ENCODE peak calls at places on chromosome 7, in four cellular contexts. One of them, this sample, is unnamed. For H3K9me3, the result is how much of the 10 kb centered on the place peaks cover.

GRCh38 chr7:34564091-34564490 is 93.9 kb upstream of the NPSR1 start:
- DNase-seq in thyroid gland: no peak
- DNase-seq in colonic mucosa: no peak
- DNase-seq in IMR-90: no peak
- DNase-seq in this sample: no peak

GRCh38 chr7:17549406-17549805 is 251.0 kb downstream of the AHR start:
- DNase-seq in thyroid gland: no peak
- DNase-seq in colonic mucosa: no peak
- DNase-seq in IMR-90: no peak
- DNase-seq in this sample: no peak

GRCh38 chr7:26326211-26326610 is 34.5 kb downstream of the SNX10 start:
- DNase-seq in thyroid gland: no peak
- DNase-seq in colonic mucosa: no peak
- DNase-seq in IMR-90: no peak
- DNase-seq in this sample: no peak

GRCh38 chr7:151890355-151891004 is 13.6 kb upstream of the PRKAG2 start:
- DNase-seq in thyroid gland: no peak
- DNase-seq in colonic mucosa: no peak
- DNase-seq in IMR-90: no peak
- DNase-seq in this sample: no peak

GRCh38 chr7:2399848-2400587 is 3.4 kb upstream of the CHST12 start:
- DNase-seq in thyroid gland: peak
- DNase-seq in colonic mucosa: peak
- DNase-seq in IMR-90: peak
- DNase-seq in this sample: no peak

GRCh38 chr7:43302211-43302711 is 189.8 kb downstream of the HECW1 start:
- DNase-seq in thyroid gland: no peak
- DNase-seq in colonic mucosa: no peak
- DNase-seq in IMR-90: peak
- DNase-seq in this sample: no peak

GRCh38 chr7:49635800-49636199 is 137.6 kb upstream of the VWC2 start:
- DNase-seq in thyroid gland: no peak
- DNase-seq in colonic mucosa: no peak
- DNase-seq in IMR-90: no peak
- DNase-seq in this sample: no peak

GRCh38 chr7:45576249-45576929 is 2.2 kb downstream of the ADCY1 start:
- DNase-seq in thyroid gland: no peak
- DNase-seq in colonic mucosa: no peak
- DNase-seq in IMR-90: no peak
- DNase-seq in this sample: no peak

GRCh38 chr7:91759205-91759863 is 121.2 kb downstream of the MTERF1 start:
- DNase-seq in thyroid gland: no peak
- DNase-seq in colonic mucosa: peak
- DNase-seq in IMR-90: no peak
- DNase-seq in this sample: peak

DNA sequence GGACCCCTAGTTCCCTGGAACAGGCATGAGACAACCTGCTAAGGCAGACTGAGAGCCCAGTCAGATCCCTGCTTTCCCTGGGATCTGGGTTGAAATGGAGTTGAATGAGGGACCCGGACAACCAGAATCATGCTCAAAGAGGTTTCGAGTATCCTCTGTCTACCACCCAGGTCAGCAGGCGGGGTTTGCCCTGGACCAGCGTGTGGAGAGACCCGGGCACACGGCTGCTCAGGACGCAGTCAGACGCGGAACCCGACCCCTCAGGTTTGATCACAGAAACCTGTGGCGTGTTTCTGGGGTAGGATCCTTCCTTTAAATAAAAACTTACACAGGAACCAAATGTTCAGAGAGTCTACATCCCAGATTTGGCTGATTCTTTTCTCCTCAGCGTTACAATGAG is 330.6 kb downstream of the PTPRN2 start:
- DNase-seq in thyroid gland: no peak
- DNase-seq in colonic mucosa: no peak
- DNase-seq in IMR-90: no peak
- DNase-seq in this sample: no peak
- H3K9me3 ChIP-seq in thyroid gland: under half
- H3K9me3 ChIP-seq in colonic mucosa: under half
- H3K9me3 ChIP-seq in IMR-90: half or more
- H3K9me3 ChIP-seq in this sample: under half

GRCh38 chr7:5383314-5384098 is 40.1 kb downstream of the TNRC18 start:
- DNase-seq in thyroid gland: no peak
- DNase-seq in colonic mucosa: no peak
- DNase-seq in IMR-90: no peak
- DNase-seq in this sample: no peak

GRCh38 chr7:5384618-5385017 is 39.0 kb downstream of the TNRC18 start:
- DNase-seq in thyroid gland: no peak
- DNase-seq in colonic mucosa: no peak
- DNase-seq in IMR-90: no peak
- DNase-seq in this sample: no peak

GRCh38 chr7:5381211-5381772 is 42.3 kb downstream of the TNRC18 start:
- DNase-seq in thyroid gland: no peak
- DNase-seq in colonic mucosa: no peak
- DNase-seq in IMR-90: no peak
- DNase-seq in this sample: no peak

GRCh38 chr7:5380350-5381210 is 43.1 kb downstream of the TNRC18 start:
- DNase-seq in thyroid gland: no peak
- DNase-seq in colonic mucosa: no peak
- DNase-seq in IMR-90: no peak
- DNase-seq in this sample: no peak

DNA sequence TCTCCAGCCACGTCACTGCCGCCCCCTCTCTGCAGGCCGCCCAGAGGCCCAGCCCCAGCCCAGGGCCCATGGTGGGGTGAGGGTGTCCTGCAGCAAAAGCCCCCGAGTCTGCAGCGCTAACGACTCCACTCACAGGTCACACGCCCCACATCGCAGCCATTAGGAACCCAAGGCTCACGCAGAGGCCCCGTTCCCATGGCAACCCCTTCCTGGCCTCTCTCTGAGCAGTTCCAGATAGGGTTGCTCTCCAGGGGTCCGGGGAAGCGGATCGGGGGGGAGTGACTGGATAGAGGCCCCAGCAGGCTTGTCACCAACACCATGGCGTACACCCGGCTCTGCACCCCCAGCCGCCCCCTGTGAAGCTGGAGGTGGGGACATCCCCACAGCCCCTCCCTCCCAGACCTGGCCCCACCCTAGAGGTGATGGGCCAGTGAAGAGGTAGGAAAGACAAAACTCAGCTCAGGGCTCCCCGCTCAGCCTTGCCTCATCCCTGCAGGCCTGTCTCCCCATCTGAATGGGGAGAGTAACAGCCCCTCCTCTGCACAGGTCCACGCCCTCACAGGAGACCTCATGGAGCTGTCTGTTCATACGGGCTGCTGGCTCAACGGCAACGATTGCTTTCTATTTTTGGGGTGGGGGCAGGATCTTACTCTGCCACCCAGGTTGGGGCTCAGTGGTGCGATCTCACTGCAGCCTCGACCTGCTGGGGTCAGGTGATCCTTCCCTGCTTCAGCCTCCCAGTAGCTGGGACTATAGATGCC is 41.2 kb downstream of the TNRC18 start:
- DNase-seq in thyroid gland: peak
- DNase-seq in colonic mucosa: no peak
- DNase-seq in IMR-90: peak
- DNase-seq in this sample: no peak
- H3K4me3 ChIP-seq in thyroid gland: no peak
- H3K4me3 ChIP-seq in colonic mucosa: no peak
- H3K4me3 ChIP-seq in IMR-90: no peak
- H3K4me3 ChIP-seq in this sample: no peak

DNA sequence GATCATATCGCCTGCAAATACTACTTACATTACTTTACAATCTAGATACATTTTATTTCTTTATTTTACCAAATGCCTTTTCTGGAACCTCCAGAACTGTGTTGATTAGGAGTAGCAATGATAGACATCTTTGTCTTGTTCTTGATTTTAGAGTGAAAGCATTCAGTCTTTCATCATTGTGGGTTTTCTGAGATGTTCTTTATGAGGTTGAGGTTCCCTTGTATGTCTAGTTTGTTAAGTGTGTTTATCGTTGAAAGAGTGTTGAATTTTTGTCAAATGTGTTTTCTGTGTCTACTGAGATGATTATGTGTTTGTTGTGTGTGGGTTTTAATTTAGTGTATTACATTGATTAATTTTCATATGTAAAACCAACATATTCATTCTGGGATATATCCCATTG is 17.1 kb downstream of the SEPTIN7 start:
- DNase-seq in thyroid gland: no peak
- DNase-seq in colonic mucosa: no peak
- DNase-seq in IMR-90: no peak
- DNase-seq in this sample: no peak
- H3K9me3 ChIP-seq in thyroid gland: under half
- H3K9me3 ChIP-seq in colonic mucosa: under half
- H3K9me3 ChIP-seq in IMR-90: under half
- H3K9me3 ChIP-seq in this sample: under half

GRCh38 chr7:13848576-13849527 is 140.6 kb downstream of the ETV1 start:
- DNase-seq in thyroid gland: no peak
- DNase-seq in colonic mucosa: no peak
- DNase-seq in IMR-90: peak
- DNase-seq in this sample: no peak
- H3K4me3 ChIP-seq in thyroid gland: no peak
- H3K4me3 ChIP-seq in colonic mucosa: no peak
- H3K4me3 ChIP-seq in IMR-90: no peak
- H3K4me3 ChIP-seq in this sample: no peak

This sample was measured in RWPE2.